ENCODE peak calls at places on chromosomes 6 and 20, in eight cellular contexts. X is uterus, Y is heart left ventricle, S is gastrocnemius medialis, A is adrenal gland, M is H54, V is K562, H is A549. O is an unnamed sample.

GRCh38 chr20:10848810-10849370 is 175.1 kb upstream of the JAG1 start:
- DNase-seq in X (peak; percentile 28), Y (peak; percentile 49), S (no peak), A (no peak), M (peak; percentile 31), V (no peak), H (peak; percentile 64), O (no peak)

GRCh38 chr6:35400901-35401311 is 51.2 kb upstream of the FANCE start:
- DNase-seq in X (no peak), Y (no peak), S (no peak), A (no peak), M (no peak), V (no peak), H (no peak), O (no peak)

GRCh38 chr6:158415666-158416065 is 103.4 kb downstream of the TULP4 start:
- DNase-seq in X (no peak), Y (no peak), S (no peak), A (no peak), M (no peak), V (no peak), H (no peak), O (no peak)

GRCh38 chr6:45021652-45022051 is 306.5 kb upstream of the RUNX2 start:
- DNase-seq in X (no peak), Y (no peak), S (no peak), A (no peak), M (no peak), V (no peak), H (no peak), O (no peak)

GRCh38 chr20:19964289-19965263 is 52.6 kb upstream of the NAA20 start:
- DNase-seq in X (peak; percentile 90), Y (peak; percentile 57), S (peak; percentile 90), A (no peak), M (peak; percentile 50), V (no peak), H (peak; percentile 78), O (peak; percentile 70)

GRCh38 chr6:145310116-145310515 is 425.2 kb downstream of the EPM2A start:
- DNase-seq in X (no peak), Y (no peak), S (no peak), A (no peak), M (no peak), V (no peak), H (no peak), O (no peak)

GRCh38 chr6:1524040-1524480 is 85.7 kb upstream of the FOXC1 start:
- DNase-seq in X (no peak), Y (peak; percentile 80), S (peak; percentile 47), A (peak; percentile 43), M (no peak), V (peak; percentile 89), H (peak; percentile 32), O (peak; percentile 56)

GRCh38 chr6:105359419-105360366 is 43.2 kb downstream of the PREP start:
- DNase-seq in X (no peak), Y (no peak), S (no peak), A (no peak), M (peak; percentile 38), V (peak; percentile 50), H (peak; percentile 7), O (no peak)

GRCh38 chr6:53795254-53795701 is 473 bp downstream of the LRRC1 start:
- DNase-seq in X (peak; percentile 18), Y (no peak), S (no peak), A (no peak), M (peak; percentile 50), V (no peak), H (no peak), O (no peak)

GRCh38 chr6:13467216-13467600 is 20.2 kb downstream of the GFOD1 start:
- DNase-seq in X (no peak), Y (no peak), S (no peak), A (no peak), M (no peak), V (no peak), H (no peak), O (no peak)

GRCh38 chr20:16531485-16531884 is 41.8 kb downstream of the KIF16B start:
- DNase-seq in X (no peak), Y (no peak), S (no peak), A (no peak), M (no peak), V (peak; percentile 11), H (no peak), O (no peak)

GRCh38 chr20:16527438-16527837 is 45.8 kb downstream of the KIF16B start:
- DNase-seq in X (no peak), Y (no peak), S (no peak), A (no peak), M (no peak), V (no peak), H (no peak), O (no peak)

GRCh38 chr20:16530201-16530681 is 43.0 kb downstream of the KIF16B start:
- DNase-seq in X (no peak), Y (no peak), S (no peak), A (peak; percentile 56), M (peak; percentile 57), V (no peak), H (peak; percentile 95), O (no peak)

GRCh38 chr20:16526433-16527380 is 46.5 kb downstream of the KIF16B start:
- DNase-seq in X (no peak), Y (no peak), S (peak; percentile 39), A (no peak), M (no peak), V (no peak), H (no peak), O (no peak)

GRCh38 chr20:16528078-16528477 is 45.2 kb downstream of the KIF16B start:
- DNase-seq in X (peak; percentile 60), Y (no peak), S (peak; percentile 81), A (peak; percentile 76), M (peak; percentile 65), V (no peak), H (peak; percentile 96), O (peak; percentile 36)
- TF ChIP-seq POLR2A in X (no peak), Y (no peak), S (peak; percentile 58), A (peak; percentile 73), M (no peak), V (no peak), H (no peak), O (no peak)

DNA sequence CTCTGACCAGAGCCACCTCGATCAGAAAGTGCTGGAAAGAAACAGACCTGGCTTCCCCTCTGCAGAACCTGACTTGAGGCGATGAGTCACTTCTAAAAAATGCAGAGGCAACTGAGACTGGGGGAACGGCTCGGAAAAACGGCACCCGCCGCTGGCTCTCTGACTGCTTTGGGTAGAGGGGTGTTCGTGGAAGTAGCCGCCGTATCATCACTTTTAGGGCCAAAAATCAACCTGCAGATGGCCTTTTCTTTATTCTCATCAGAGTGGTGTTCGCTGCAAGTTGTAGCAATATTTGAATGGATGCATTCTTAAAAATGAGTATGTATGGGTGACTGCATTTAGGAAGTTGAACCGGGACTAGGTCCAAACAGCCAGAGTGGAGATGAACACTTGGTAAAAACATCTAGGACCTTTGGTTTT is 807 bp downstream of the CAP2 start:
- DNase-seq in X (peak; percentile 59), Y (peak; percentile 39), S (peak; percentile 59), A (peak; percentile 52), M (peak; percentile 76), V (peak; percentile 6), H (peak; percentile 61), O (peak; percentile 48)
- TF ChIP-seq POLR2A in X (no peak), Y (no peak), S (no peak), A (peak; percentile 69), M (peak; percentile 18), V (no peak), H (no peak), O (no peak)

GRCh38 chr20:58651548-58651822 is 402 bp downstream of the STX16 start:
- DNase-seq in X (peak; percentile 42), Y (no peak), S (no peak), A (no peak), M (no peak), V (no peak), H (no peak), O (no peak)

GRCh38 chr20:58652606-58653303 is 1.7 kb downstream of the STX16 start:
- DNase-seq in X (no peak), Y (no peak), S (no peak), A (peak; percentile 12), M (no peak), V (no peak), H (no peak), O (no peak)

GRCh38 chr20:58650776-58651547 is at the start of gene STX16:
- DNase-seq in X (peak; percentile 83), Y (peak; percentile 94), S (peak; percentile 80), A (peak; percentile 90), M (peak; percentile 98), V (peak; percentile 93), H (peak; percentile 99), O (peak; percentile 89)

GRCh38 chr20:58650181-58650775 is 805 bp upstream of the STX16 start:
- DNase-seq in X (no peak), Y (peak; percentile 43), S (no peak), A (peak; percentile 58), M (no peak), V (peak; percentile 35), H (no peak), O (no peak)

DNA sequence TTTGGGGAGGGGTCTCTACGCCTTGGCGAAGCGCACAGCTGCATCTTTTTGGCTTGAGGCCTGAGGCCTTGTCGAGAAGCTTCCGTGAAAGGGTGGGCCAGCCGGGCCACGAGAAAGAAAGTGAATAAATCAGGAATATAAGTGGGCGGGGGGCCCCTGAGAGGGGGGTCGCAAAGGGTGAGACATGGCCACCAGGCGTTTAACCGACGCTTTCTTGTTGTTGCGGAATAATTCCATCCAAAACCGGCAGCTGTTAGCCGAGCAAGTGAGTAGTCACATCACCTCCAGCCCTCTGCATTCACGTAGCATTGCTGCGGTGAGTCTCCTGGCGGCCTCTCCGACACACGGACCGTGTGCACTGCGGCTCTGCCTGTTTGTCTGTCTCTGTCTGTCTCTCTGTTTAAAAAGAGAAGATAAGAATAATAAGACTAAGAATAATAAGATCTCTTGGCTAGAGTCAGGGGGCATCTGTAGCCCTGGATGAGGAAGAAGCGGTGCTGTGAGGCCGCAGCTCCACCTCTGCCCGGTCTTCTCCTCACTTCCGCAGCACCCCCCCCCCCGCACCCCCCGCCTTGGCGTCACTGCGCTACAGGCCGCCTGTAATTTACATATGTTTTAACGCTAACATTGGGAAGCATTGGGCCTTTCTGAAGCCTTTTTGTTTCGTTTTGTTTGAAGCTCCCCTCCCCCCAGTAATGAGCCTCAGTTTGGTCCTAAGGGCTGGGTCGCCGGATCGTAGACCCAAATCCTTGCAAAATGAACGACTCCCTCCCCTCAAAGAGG is 931 bp downstream of the STX16 start:
- DNase-seq in X (no peak), Y (peak; percentile 49), S (no peak), A (peak; percentile 50), M (peak; percentile 95), V (peak; percentile 77), H (peak; percentile 72), O (no peak)
- TF ChIP-seq POLR2A in X (no peak), Y (no peak), S (peak; percentile 48), A (peak; percentile 72), M (peak; percentile 2), V (peak; percentile 65), H (no peak), O (no peak)

DNA sequence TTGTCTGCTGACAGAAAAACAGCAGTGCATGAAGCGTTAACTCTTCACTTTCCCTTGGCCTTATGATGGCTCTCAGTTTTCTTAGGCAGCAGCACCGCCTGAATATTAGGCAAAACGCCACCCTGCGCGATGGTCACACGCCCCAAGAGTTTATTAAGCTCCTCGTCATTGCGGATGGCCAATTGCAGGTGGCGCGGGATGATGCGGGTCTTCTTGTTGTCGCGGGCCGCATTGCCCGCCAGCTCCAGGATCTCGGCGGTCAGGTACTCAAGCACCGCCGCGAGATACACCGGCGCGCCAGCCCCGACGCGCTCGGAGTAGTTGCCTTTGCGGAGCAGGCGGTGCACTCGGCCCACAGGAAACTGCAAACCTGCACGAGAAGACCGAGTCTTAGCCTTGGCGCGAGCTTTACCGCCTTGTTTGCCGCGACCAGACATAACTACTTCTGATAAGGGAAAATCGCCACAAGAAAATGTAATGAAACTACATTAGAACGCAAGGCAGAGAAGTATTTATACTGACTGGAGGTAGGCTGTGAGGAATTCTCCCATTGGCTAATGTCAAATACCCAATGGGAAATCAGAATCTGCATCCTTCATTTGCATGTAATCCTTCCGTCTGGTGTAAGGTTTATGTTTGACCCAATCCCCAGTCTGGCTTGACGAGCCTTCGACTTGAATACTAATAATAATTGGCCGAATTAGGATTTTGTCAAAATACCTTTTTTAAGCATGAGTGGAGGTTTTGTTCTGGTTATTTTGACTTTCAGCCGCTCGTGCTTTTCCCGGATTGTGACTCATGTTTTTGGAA is 53.9 kb upstream of the HFE start:
- DNase-seq in X (peak; percentile 78), Y (peak; percentile 63), S (peak; percentile 23), A (peak; percentile 62), M (no peak), V (peak; percentile 75), H (peak; percentile 87), O (peak; percentile 64)
- TF ChIP-seq POLR2A in X (peak; percentile 95), Y (no peak), S (peak; percentile 55), A (peak; percentile 100), M (peak; percentile 74), V (peak; percentile 99), H (peak; percentile 70), O (peak; percentile 86)

O was measured in breast epithelium.